ENCODE peak calls at places on chromosome 18, in six cellular contexts. C is H1, U is K562, A is GM12878, Y is HepG2, M is HCT116. P is an unnamed sample. For H3K4me1, the result is how much of the 10 kb centered on the place peaks cover.

GRCh38 chr18:71008257-71008656 is 719.4 kb downstream of the SOCS6 start:
- DNase-seq in C (no peak), U (no peak), A (no peak), Y (no peak), M (no peak), P (no peak)

GRCh38 chr18:61435064-61435652 is 101.9 kb downstream of the CDH20 start:
- DNase-seq in C (no peak), U (peak), A (no peak), Y (peak), M (peak), P (peak)

GRCh38 chr18:46506974-46507373 is 150.0 kb downstream of the LOXHD1 start:
- DNase-seq in C (no peak), U (no peak), A (no peak), Y (no peak), M (no peak), P (no peak)

GRCh38 chr18:49360582-49360981 is 99.9 kb downstream of the DYM start:
- DNase-seq in C (no peak), U (no peak), A (peak), Y (no peak), M (no peak), P (no peak)

GRCh38 chr18:24659837-24660720 is 199.6 kb downstream of the HRH4 start:
- DNase-seq in C (no peak), U (no peak), A (no peak), Y (no peak), M (no peak), P (no peak)

GRCh38 chr18:34219651-34220050 is 5.1 kb downstream of the NOL4 start:
- DNase-seq in C (no peak), U (no peak), A (no peak), Y (no peak), M (no peak), P (no peak)

GRCh38 chr18:2173464-2173863 is 397.8 kb downstream of the METTL4 start:
- DNase-seq in C (no peak), U (no peak), A (no peak), Y (no peak), M (no peak), P (no peak)

GRCh38 chr18:12679183-12679786 is 21.4 kb upstream of the SPIRE1 start:
- DNase-seq in C (no peak), U (no peak), A (no peak), Y (no peak), M (no peak), P (no peak)

GRCh38 chr18:8020133-8020846 is 453.2 kb downstream of the PTPRM start:
- DNase-seq in C (no peak), U (no peak), A (no peak), Y (no peak), M (no peak), P (no peak)

GRCh38 chr18:73986711-73987110 is 160.9 kb downstream of the FBXO15 start:
- DNase-seq in C (no peak), U (no peak), A (no peak), Y (no peak), M (no peak), P (no peak)

GRCh38 chr18:7872569-7872968 is 305.5 kb downstream of the PTPRM start:
- DNase-seq in C (no peak), U (no peak), A (no peak), Y (peak), M (peak), P (no peak)

DNA sequence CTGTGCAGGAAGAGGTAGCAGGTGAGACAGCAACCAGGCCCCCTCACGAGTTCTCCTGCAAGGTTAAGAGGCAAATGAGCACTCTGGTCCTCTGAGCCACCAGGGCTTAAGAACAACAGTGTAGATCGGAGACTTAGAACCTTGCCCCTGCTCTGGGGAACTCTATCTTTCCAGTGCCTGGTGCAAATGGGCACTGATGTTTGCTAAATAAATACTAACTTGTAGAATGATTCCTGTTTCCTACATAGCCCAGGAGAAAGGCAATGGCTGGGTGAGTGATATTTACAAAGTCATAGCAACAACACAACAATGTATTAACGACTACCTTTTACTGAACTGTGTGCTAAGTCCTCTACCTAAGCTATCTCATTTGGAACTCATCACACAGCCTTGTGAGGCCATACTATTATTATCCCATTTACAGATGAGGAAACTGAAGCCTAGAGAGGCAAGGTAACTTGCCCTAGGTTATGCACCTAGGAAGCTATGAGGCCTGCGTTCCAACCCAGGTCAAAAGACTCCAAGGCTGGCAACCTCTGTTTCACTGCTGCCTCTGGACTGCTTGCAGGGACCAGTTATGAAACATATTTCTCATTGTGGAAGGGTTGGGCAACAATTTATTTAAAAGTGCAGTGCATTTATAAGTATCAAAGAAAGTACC is 4.3 kb downstream of the ATP8B1 start:
- DNase-seq in C (no peak), U (no peak), A (no peak), Y (peak), M (no peak), P (no peak)
- H3K4me1 ChIP-seq in C (under half), U (under half), A (under half), Y (half or more), M (under half), P (under half)

DNA sequence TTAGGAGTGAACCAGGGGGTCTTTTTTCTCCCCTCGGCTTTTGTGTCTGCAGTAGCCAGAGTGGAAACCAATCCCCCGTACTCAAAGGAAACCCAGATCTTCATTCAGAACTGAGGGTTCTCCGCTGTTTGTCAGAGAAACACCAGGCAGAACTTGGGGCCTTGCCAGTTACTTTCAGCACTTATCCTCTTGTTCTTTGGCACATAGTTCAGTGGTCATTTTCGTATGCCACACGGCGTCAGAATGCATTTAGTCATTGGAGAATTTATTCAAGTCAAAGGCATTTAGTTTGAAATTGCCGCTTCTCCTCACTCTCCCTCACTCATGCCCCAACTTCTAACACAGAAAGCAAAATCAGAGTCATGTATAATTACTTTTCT is 102.9 kb downstream of the CABLES1 start:
- DNase-seq in C (no peak), U (peak), A (no peak), Y (no peak), M (no peak), P (no peak)
- TF ChIP-seq ZNF274 in C (no peak), U (no peak), A (no peak), Y (no peak), M (no peak), P (no peak)

GRCh38 chr18:59701272-59701671 is 4.0 kb upstream of the CCBE1 start:
- DNase-seq in C (no peak), U (no peak), A (no peak), Y (no peak), M (no peak), P (no peak)
- H3K4me3 ChIP-seq in C (no peak), U (no peak), A (no peak), Y (no peak), M (no peak), P (no peak)

DNA sequence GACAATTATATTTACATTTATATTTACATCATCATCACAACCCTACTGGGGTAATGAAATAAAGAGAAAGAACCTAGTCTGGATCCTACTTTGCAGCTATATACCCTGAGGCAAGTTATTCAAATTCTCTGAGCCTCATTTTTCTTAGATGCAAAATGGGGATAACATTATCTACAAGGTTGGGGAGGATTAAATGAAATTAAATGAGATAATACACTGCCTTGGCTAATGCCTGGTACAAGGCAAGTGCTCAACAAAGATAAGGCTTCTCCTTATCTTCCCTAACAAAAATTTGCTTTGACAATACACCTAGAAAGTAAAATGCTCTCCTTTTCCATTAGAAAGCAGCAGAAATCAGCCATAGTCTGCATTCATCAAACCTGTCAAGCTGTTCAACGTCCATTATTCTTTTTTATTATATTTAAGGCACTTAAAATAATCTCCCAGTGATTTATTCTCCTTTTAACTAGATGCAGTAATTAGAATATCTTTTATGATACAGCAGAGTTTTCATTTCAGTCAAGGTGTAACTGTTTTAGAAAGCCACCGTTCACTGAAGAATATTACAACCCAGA is 44.8 kb downstream of the TCF4 start:
- DNase-seq in C (no peak), U (peak), A (no peak), Y (no peak), M (no peak), P (no peak)
- H3K4me1 ChIP-seq in C (under half), U (under half), A (under half), Y (under half), M (under half), P (under half)

GRCh38 chr18:52326001-52326400 is 14.0 kb upstream of the DCC start:
- DNase-seq in C (no peak), U (no peak), A (no peak), Y (no peak), M (no peak), P (no peak)
- TF ChIP-seq ZNF274 in C (no peak), U (no peak), A (no peak), Y (no peak), M (no peak), P (no peak)

GRCh38 chr18:77250926-77251729 is 1.5 kb downstream of the GALR1 start:
- DNase-seq in C (no peak), U (no peak), A (no peak), Y (no peak), M (no peak), P (no peak)
- H3K4me3 ChIP-seq in C (peak), U (no peak), A (no peak), Y (no peak), M (no peak), P (peak)

DNA sequence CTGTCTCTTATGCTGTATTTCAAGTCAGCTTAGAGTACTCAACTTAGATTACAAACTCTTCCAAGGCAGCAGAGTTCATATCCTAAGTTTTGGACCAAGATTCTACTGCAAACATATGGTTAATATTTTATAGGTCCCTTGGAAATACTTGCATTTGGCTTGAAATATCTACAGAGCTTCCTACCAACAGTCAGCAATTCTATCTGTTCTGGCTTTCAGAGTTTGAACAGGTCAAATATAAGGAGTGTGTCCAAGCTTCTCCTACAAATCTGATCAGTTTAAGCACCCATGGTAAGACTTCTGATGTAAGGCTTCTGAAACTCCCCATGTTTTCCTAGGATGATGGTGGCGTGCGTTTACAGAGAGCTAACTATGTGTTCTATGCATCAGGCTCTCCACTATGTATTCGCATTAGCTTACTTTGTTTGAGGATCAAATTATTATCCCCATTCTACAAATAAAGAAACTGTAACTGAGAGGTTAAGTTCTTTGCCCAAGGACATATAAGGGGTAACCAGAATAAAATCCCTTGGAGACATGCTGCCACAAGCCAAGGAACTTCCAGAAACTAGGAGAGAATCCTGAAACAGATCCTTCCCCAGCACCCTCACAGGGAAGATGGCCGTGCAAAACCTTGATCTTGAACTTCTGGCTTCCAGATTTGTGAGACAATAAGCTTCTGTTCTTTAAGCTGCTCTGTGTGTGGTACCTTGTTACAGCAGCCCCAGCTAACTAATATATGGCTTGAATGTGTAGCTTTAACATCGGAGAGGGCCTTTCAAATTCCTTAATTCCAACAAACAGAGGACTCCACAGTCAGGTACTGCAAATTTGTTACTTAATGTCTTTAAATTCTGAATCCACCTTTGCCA is 55.1 kb downstream of the ATP8B1 start:
- DNase-seq in C (no peak), U (no peak), A (no peak), Y (peak), M (no peak), P (peak)
- H3K4me1 ChIP-seq in C (under half), U (under half), A (under half), Y (under half), M (under half), P (under half)

GRCh38 chr18:54206447-54206846 is 18.0 kb downstream of the MBD2 start:
- DNase-seq in C (no peak), U (no peak), A (no peak), Y (no peak), M (no peak), P (no peak)

GRCh38 chr18:54209471-54210180 is 14.8 kb downstream of the MBD2 start:
- DNase-seq in C (no peak), U (no peak), A (peak), Y (no peak), M (no peak), P (no peak)

GRCh38 chr18:54205951-54206350 is 18.5 kb downstream of the MBD2 start:
- DNase-seq in C (no peak), U (no peak), A (no peak), Y (no peak), M (no peak), P (no peak)

GRCh38 chr18:54215069-54215468 is 9.4 kb downstream of the MBD2 start:
- DNase-seq in C (no peak), U (no peak), A (no peak), Y (no peak), M (no peak), P (no peak)

DNA sequence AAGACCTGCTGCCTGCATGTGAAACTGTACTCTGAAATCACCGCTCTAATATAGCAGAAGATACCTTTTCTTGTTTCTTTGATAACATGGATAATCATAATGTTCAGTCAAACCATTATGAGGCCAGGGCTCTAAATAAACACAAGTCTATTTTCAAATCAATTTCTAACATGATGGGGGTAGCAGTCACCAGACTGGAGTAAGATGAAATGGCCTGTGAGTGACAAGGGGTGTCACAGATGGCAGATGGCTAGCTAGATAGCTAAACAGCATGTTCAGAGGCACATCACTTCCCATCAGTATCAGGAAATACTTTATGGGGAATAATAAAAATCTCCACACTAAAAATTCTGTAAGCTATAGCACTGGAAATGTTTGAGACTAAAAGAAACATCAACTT is 14.0 kb downstream of the MBD2 start:
- DNase-seq in C (no peak), U (no peak), A (no peak), Y (no peak), M (no peak), P (no peak)
- TF ChIP-seq ZNF274 in C (no peak), U (no peak), A (no peak), Y (no peak), M (no peak), P (no peak)

GRCh38 chr18:44013871-44014270 is 666.8 kb upstream of the SETBP1 start:
- DNase-seq in C (no peak), U (no peak), A (no peak), Y (no peak), M (no peak), P (no peak)
- H3K4me3 ChIP-seq in C (no peak), U (no peak), A (no peak), Y (no peak), M (no peak), P (no peak)

DNA sequence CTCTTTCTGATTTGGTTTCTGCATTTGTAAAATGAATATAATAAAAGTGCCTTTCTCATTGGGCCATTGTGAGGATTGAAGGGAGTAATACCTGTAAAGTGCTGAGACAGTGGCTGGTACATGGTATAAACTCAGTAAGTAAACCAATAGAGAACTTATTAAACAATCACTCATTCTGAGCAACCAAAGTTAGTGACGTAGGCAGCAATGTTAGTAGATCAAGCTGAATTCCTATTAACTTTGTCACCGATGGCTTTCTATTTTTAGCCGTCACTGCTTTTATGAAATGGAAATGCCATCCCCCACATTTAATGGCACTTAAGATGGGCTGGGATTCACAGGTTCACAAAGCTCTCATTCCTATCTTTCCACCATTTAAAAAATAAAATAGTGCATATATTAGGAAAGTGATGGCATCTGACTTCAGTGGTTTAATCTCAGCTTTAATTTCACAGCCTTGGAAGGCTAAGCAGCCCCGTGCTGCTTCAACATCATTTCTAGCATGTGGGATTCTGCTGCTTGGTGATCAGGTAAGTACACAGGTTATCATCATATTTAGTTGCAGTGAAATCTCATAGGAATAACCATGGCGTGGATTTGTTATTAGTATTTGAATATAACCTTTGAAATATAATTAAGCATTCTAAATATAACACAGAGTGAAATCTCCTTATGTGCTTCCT is 17.6 kb upstream of the PPP4R1 start:
- DNase-seq in C (no peak), U (no peak), A (no peak), Y (no peak), M (peak), P (no peak)
- H3K4me1 ChIP-seq in C (under half), U (under half), A (under half), Y (under half), M (under half), P (under half)

P was measured in NT2/D1.